ENCODE peak calls at places on chromosomes 13 and 19, in four cellular contexts. N, R, J and C are unnamed samples.

GRCh38 chr19:6126335-6126974 is 9.0 kb upstream of the ACSBG2 start:
- DNase-seq in N (no peak), R (no peak), J (no peak), C (no peak)

GRCh38 chr13:52845766-52846566 is 2.5 kb downstream of the PCDH8 start:
- DNase-seq in N (no peak), R (peak), J (no peak), C (peak)

GRCh38 chr19:29606420-29606747 is 301 bp downstream of the POP4 start:
- DNase-seq in N (no peak), R (peak), J (no peak), C (no peak)

GRCh38 chr19:6059396-6059947 is 50.8 kb downstream of the RFX2 start:
- DNase-seq in N (no peak), R (no peak), J (peak), C (no peak)

GRCh38 chr13:113162783-113163685 is 4.6 kb downstream of the PROZ start:
- DNase-seq in N (no peak), R (no peak), J (no peak), C (no peak)

GRCh38 chr19:8811315-8812172 is 20.6 kb downstream of the ZNF558 start:
- DNase-seq in N (no peak), R (no peak), J (no peak), C (no peak)

GRCh38 chr19:4504297-4504701 is 14.0 kb downstream of the PLIN4 start:
- DNase-seq in N (no peak), R (no peak), J (no peak), C (no peak)

GRCh38 chr13:99752373-99752772 is 219.2 kb downstream of the ZIC5 start:
- DNase-seq in N (no peak), R (no peak), J (no peak), C (no peak)

GRCh38 chr19:48244289-48244688 is 11.4 kb downstream of the CARD8 start:
- DNase-seq in N (no peak), R (no peak), J (no peak), C (no peak)

GRCh38 chr13:102128216-102128800 is 273.5 kb downstream of the FGF14 start:
- DNase-seq in N (no peak), R (no peak), J (no peak), C (peak)

GRCh38 chr19:7494416-7495098 is 5.7 kb upstream of the PEX11G start:
- DNase-seq in N (no peak), R (peak), J (peak), C (no peak)

GRCh38 chr19:36215276-36216171 is 618 bp downstream of the ZNF146 start:
- DNase-seq in N (no peak), R (no peak), J (no peak), C (peak)

GRCh38 chr19:8332976-8333770 is 9.9 kb downstream of the KANK3 start:
- DNase-seq in N (no peak), R (no peak), J (no peak), C (peak)

GRCh38 chr13:24668955-24669354 is 11.3 kb upstream of the ATP12A start:
- DNase-seq in N (no peak), R (peak), J (no peak), C (no peak)